ENCODE peak calls at places on chromosomes 16 and 17, in nine cellular contexts. V is heart right ventricle, U is ascending aorta, Q is mucosa of descending colon, O is mammary epithelial cell, G is esophagus squamous epithelium, R is tibial nerve, P is bronchial epithelial cell, L is upper lobe of right lung. T is an unnamed sample.

GRCh38 chr17:72492494-72492893 is 371.7 kb downstream of the SOX9 start:
- DNase-seq in V (no peak), U (no peak), Q (no peak), O (no peak), G (no peak), R (no peak), P (no peak), L (no peak), T (no peak)

GRCh38 chr17:21042434-21043295 is at the start of gene USP22:
- DNase-seq in V (no peak), U (peak), Q (no peak), O (no peak), G (no peak), R (no peak), P (peak), L (no peak), T (no peak)

GRCh38 chr16:49441366-49441780 is 67.8 kb downstream of the C16orf78 start:
- DNase-seq in V (peak), U (no peak), Q (peak), O (no peak), G (no peak), R (no peak), P (no peak), L (no peak), T (no peak)

GRCh38 chr17:69638516-69638915 is 224.0 kb downstream of the MAP2K6 start:
- DNase-seq in V (no peak), U (no peak), Q (no peak), O (no peak), G (no peak), R (no peak), P (peak), L (no peak), T (peak)

GRCh38 chr16:10989494-10989893 is 45.1 kb downstream of the CLEC16A start:
- DNase-seq in V (no peak), U (no peak), Q (no peak), O (no peak), G (no peak), R (no peak), P (no peak), L (no peak), T (no peak)

GRCh38 chr16:10941127-10941933 is 938 bp downstream of the DEXI start:
- DNase-seq in V (no peak), U (no peak), Q (no peak), O (peak), G (no peak), R (no peak), P (no peak), L (peak), T (peak)

GRCh38 chr17:13728751-13729150 is 127.0 kb upstream of the HS3ST3A1 start:
- DNase-seq in V (no peak), U (no peak), Q (no peak), O (peak), G (no peak), R (no peak), P (peak), L (no peak), T (peak)

GRCh38 chr17:71024969-71025368 is 855.6 kb downstream of the KCNJ2 start:
- DNase-seq in V (no peak), U (no peak), Q (no peak), O (no peak), G (no peak), R (no peak), P (no peak), L (no peak), T (no peak)

GRCh38 chr17:28151001-28151400 is 108.5 kb downstream of the NLK start:
- DNase-seq in V (no peak), U (no peak), Q (no peak), O (no peak), G (no peak), R (no peak), P (no peak), L (no peak), T (no peak)

GRCh38 chr16:66925322-66925840 is at the start of gene RRAD:
- DNase-seq in V (peak), U (peak), Q (no peak), O (no peak), G (no peak), R (no peak), P (no peak), L (no peak), T (no peak)

GRCh38 chr16:72744064-72744793 is 303.7 kb downstream of the ZFHX3 start:
- DNase-seq in V (no peak), U (no peak), Q (no peak), O (no peak), G (no peak), R (no peak), P (no peak), L (no peak), T (no peak)

GRCh38 chr17:28551421-28552186 is 820 bp downstream of the UNC119 start:
- DNase-seq in V (no peak), U (no peak), Q (no peak), O (peak), G (no peak), R (no peak), P (no peak), L (no peak), T (no peak)

GRCh38 chr17:44602390-44602789 is 45.1 kb downstream of the FZD2 start:
- DNase-seq in V (no peak), U (no peak), Q (no peak), O (no peak), G (no peak), R (no peak), P (no peak), L (no peak), T (no peak)

GRCh38 chr16:53944026-53944425 is 240.1 kb downstream of the FTO start:
- DNase-seq in V (no peak), U (no peak), Q (no peak), O (peak), G (no peak), R (no peak), P (peak), L (no peak), T (peak)

GRCh38 chr16:56635441-56635967 is 3.0 kb upstream of the MT1A start:
- DNase-seq in V (no peak), U (no peak), Q (no peak), O (no peak), G (no peak), R (no peak), P (no peak), L (no peak), T (no peak)

GRCh38 chr17:14926526-14927122 is 338.5 kb downstream of the PMP22 start:
- DNase-seq in V (peak), U (no peak), Q (peak), O (peak), G (no peak), R (no peak), P (peak), L (no peak), T (peak)

GRCh38 chr17:19019041-19019941 is 14.7 kb upstream of the FAM83G start:
- DNase-seq in V (no peak), U (no peak), Q (no peak), O (no peak), G (no peak), R (no peak), P (no peak), L (peak), T (no peak)

GRCh38 chr17:50807014-50807413 is 28.4 kb upstream of the WFIKKN2 start:
- DNase-seq in V (no peak), U (no peak), Q (no peak), O (no peak), G (no peak), R (no peak), P (no peak), L (no peak), T (no peak)

GRCh38 chr17:10311131-10311530 is 61.7 kb downstream of the MYH13 start:
- DNase-seq in V (no peak), U (no peak), Q (no peak), O (no peak), G (no peak), R (no peak), P (no peak), L (no peak), T (no peak)

GRCh38 chr17:19561697-19562318 is 28.2 kb downstream of the SLC47A1 start:
- DNase-seq in V (no peak), U (no peak), Q (no peak), O (no peak), G (no peak), R (no peak), P (no peak), L (no peak), T (no peak)

GRCh38 chr17:43563262-43564079 is 17.3 kb upstream of the ETV4 start:
- DNase-seq in V (no peak), U (no peak), Q (no peak), O (no peak), G (no peak), R (no peak), P (no peak), L (no peak), T (no peak)

GRCh38 chr17:50128441-50129302 is 1.3 kb downstream of the SAMD14 start:
- DNase-seq in V (no peak), U (no peak), Q (no peak), O (no peak), G (no peak), R (no peak), P (no peak), L (peak), T (no peak)

GRCh38 chr17:16027708-16028584 is 28.3 kb downstream of the TTC19 start:
- DNase-seq in V (no peak), U (no peak), Q (no peak), O (peak), G (no peak), R (no peak), P (peak), L (no peak), T (peak)

DNA sequence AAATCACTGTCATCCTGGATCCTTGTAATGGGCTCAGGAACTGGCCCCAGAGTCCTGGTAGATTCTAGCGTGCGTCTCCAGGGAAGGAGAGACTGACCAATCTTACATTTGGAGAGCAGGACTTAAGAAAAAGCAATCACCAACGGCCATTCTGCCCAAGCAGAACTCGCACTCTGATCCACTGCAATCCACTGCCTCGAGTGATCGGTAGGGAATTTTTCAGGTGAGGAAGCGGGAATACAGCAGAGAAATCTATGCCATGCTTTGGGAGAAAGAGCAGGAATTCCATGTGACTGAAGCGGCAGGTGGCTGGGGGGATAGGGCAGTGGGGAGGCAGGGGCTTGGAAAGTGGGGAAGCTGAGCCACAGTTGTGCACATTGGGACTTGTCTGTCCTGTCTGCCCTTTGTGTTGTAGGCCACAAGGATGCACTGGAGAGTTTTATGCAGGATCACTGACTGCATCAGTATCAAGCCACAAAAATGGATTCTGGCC is 143.9 kb upstream of the HS3ST2 start:
- DNase-seq in V (no peak), U (no peak), Q (no peak), O (no peak), G (no peak), R (no peak), P (no peak), L (no peak), T (no peak)
- TF ChIP-seq CTCF in V (no peak), U (no peak), Q (no peak), O (no peak), G (no peak), R (no peak), P (no peak), L (no peak), T (no peak)

GRCh38 chr17:47239663-47240374 is 13.8 kb upstream of the ITGB3 start:
- DNase-seq in V (peak), U (peak), Q (peak), O (peak), G (no peak), R (peak), P (peak), L (no peak), T (peak)

GRCh38 chr17:47240375-47240764 is 13.3 kb upstream of the ITGB3 start:
- DNase-seq in V (no peak), U (no peak), Q (no peak), O (no peak), G (no peak), R (no peak), P (no peak), L (no peak), T (no peak)

GRCh38 chr17:47242648-47243047 is 11.0 kb upstream of the ITGB3 start:
- DNase-seq in V (no peak), U (no peak), Q (no peak), O (no peak), G (no peak), R (no peak), P (no peak), L (no peak), T (no peak)

GRCh38 chr17:47238321-47239010 is 15.2 kb upstream of the ITGB3 start:
- DNase-seq in V (no peak), U (no peak), Q (no peak), O (no peak), G (no peak), R (no peak), P (no peak), L (no peak), T (no peak)

DNA sequence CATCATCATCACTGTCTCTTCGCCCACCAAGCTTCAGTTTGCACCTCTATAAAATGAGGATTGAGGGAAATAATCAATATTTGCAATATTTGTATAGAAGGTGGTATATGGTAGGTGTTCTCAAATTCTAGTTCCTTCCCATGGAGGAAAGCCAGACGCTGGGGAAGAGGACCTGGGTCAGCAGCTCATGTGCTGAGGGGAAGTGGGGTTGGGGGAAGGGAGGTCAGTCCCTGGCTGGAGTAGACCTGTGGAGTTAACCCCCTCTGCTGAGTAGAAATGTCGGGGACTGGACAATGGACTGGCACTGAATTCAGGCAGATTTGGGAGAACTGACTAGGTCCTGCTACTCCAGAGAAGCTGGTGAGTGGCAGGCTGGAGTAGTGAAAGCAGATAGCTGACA is 12.8 kb upstream of the ITGB3 start:
- DNase-seq in V (no peak), U (no peak), Q (no peak), O (no peak), G (no peak), R (no peak), P (no peak), L (no peak), T (no peak)
- TF ChIP-seq CTCF in V (no peak), U (no peak), Q (no peak), O (no peak), G (no peak), R (no peak), P (no peak), L (no peak), T (no peak)

GRCh38 chr16:71461686-71462648 is at the start of gene ZNF23:
- DNase-seq in V (peak), U (peak), Q (peak), O (peak), G (peak), R (peak), P (peak), L (peak), T (peak)
- TF ChIP-seq CTCF in V (no peak), U (no peak), Q (no peak), O (no peak), G (no peak), R (peak), P (no peak), L (no peak), T (peak)

GRCh38 chr16:62445909-62446308 is 409.7 kb upstream of the CDH8 start:
- DNase-seq in V (no peak), U (no peak), Q (no peak), O (peak), G (no peak), R (no peak), P (peak), L (no peak), T (peak)
- TF ChIP-seq CTCF in V (no peak), U (no peak), Q (no peak), O (no peak), G (no peak), R (no peak), P (no peak), L (no peak), T (no peak)

GRCh38 chr16:89070590-89070989 is 23.1 kb upstream of the ACSF3 start:
- DNase-seq in V (no peak), U (no peak), Q (no peak), O (no peak), G (no peak), R (no peak), P (no peak), L (no peak), T (no peak)

GRCh38 chr16:89069920-89070319 is 23.7 kb upstream of the ACSF3 start:
- DNase-seq in V (no peak), U (no peak), Q (no peak), O (no peak), G (no peak), R (no peak), P (no peak), L (no peak), T (no peak)

GRCh38 chr16:89072216-89073130 is 21.2 kb upstream of the ACSF3 start:
- DNase-seq in V (peak), U (no peak), Q (no peak), O (no peak), G (no peak), R (no peak), P (no peak), L (no peak), T (no peak)

GRCh38 chr16:89073346-89074221 is 20.1 kb upstream of the ACSF3 start:
- DNase-seq in V (no peak), U (no peak), Q (no peak), O (no peak), G (no peak), R (no peak), P (no peak), L (no peak), T (no peak)

GRCh38 chr16:89071686-89072182 is 21.9 kb upstream of the ACSF3 start:
- DNase-seq in V (no peak), U (no peak), Q (peak), O (no peak), G (no peak), R (no peak), P (no peak), L (no peak), T (no peak)
- TF ChIP-seq CTCF in V (no peak), U (no peak), Q (no peak), O (no peak), G (no peak), R (no peak), P (no peak), L (no peak), T (no peak)